ENCODE peak calls at places on chromosomes 7 and 10, in five cellular contexts. Y, V, P, Q and J are unnamed samples.

GRCh38 chr10:131218811-131219583 is 92.5 kb downstream of the TCERG1L start:
- DNase-seq in Y (no peak), V (no peak), P (no peak), Q (no peak), J (no peak)

GRCh38 chr7:74092321-74092963 is 8.8 kb downstream of the LIMK1 start:
- DNase-seq in Y (no peak), V (no peak), P (no peak), Q (no peak), J (no peak)

GRCh38 chr10:29849434-29849833 is 210.0 kb downstream of the JCAD start:
- DNase-seq in Y (no peak), V (peak; percentile 83), P (no peak), Q (no peak), J (no peak)

GRCh38 chr10:131929122-131929845 is 28.5 kb downstream of the PPP2R2D start:
- DNase-seq in Y (no peak), V (peak; percentile 18), P (no peak), Q (no peak), J (no peak)

GRCh38 chr7:5766321-5766761 is 15.1 kb downstream of the RNF216 start:
- DNase-seq in Y (no peak), V (peak; percentile 84), P (no peak), Q (no peak), J (no peak)

GRCh38 chr10:117997673-117998072 is 49.1 kb downstream of the RAB11FIP2 start:
- DNase-seq in Y (no peak), V (no peak), P (no peak), Q (no peak), J (no peak)

GRCh38 chr7:105007298-105007697 is 6.7 kb upstream of the KMT2E start:
- DNase-seq in Y (no peak), V (no peak), P (no peak), Q (no peak), J (no peak)

GRCh38 chr7:127652333-127653248 is 597 bp downstream of the SND1 start:
- DNase-seq in Y (no peak), V (peak; percentile 64), P (no peak), Q (no peak), J (no peak)

GRCh38 chr10:103897241-103897774 is 20.7 kb downstream of the STN1 start:
- DNase-seq in Y (no peak), V (no peak), P (no peak), Q (no peak), J (no peak)

GRCh38 chr7:39712746-39713145 is 89.4 kb downstream of the RALA start:
- DNase-seq in Y (no peak), V (no peak), P (no peak), Q (no peak), J (no peak)

GRCh38 chr7:41792099-41792498 is 89.2 kb upstream of the INHBA start:
- DNase-seq in Y (no peak), V (no peak), P (no peak), Q (no peak), J (no peak)
- TF ChIP-seq CTCF in Y (no peak), V (no peak), P (no peak), Q (no peak), J (no peak)

GRCh38 chr7:2239242-2239641 is 2.8 kb downstream of the MRM2 start:
- DNase-seq in Y (no peak), V (no peak), P (no peak), Q (no peak), J (no peak)

GRCh38 chr7:2233876-2234275 is 1.1 kb upstream of the MAD1L1 start:
- DNase-seq in Y (no peak), V (no peak), P (no peak), Q (no peak), J (no peak)

GRCh38 chr7:2241580-2242540 is at the start of the genes MRM2 and NUDT1:
- DNase-seq in Y (peak; percentile 81), V (peak; percentile 45), P (no peak), Q (peak; percentile 16), J (peak; percentile 83)

GRCh38 chr7:2232766-2233520 is at the start of gene MAD1L1:
- DNase-seq in Y (peak; percentile 87), V (peak; percentile 83), P (no peak), Q (peak; percentile 45), J (peak; percentile 88)

DNA sequence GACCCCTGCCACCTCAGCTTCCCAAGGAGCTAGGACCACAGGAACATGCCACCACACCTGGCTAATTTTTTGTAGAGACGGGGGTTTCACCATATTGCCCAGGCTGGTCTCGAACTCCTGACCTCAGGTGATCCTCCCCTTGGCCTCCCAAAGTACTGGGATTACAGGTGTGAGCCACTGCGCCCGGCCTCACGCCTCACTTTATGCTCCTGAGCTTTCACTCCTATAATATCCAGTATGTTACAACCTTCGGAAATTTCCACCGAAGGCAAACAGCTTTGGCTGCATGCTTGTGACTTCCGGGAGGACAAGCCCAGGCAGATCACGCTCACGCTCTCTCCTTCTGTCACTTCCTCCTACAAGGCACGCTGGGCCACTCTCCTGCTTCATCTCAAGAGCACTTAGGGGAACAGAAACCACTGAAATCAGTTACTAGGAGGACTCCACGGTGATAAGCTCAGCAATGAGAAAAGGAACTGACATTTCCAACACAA is 4.4 kb upstream of the MAD1L1 start:
- DNase-seq in Y (peak; percentile 69), V (no peak), P (peak; percentile 96), Q (peak; percentile 24), J (no peak)
- H3K36me3 ChIP-seq in Y (peaks cover 12% of the 10 kb centered on the region), V (peaks cover 32% of the 10 kb centered on the region), P (peaks cover 9% of the 10 kb centered on the region), Q (peaks cover 48% of the 10 kb centered on the region), J (no peaks in the 10 kb centered on the region)

DNA sequence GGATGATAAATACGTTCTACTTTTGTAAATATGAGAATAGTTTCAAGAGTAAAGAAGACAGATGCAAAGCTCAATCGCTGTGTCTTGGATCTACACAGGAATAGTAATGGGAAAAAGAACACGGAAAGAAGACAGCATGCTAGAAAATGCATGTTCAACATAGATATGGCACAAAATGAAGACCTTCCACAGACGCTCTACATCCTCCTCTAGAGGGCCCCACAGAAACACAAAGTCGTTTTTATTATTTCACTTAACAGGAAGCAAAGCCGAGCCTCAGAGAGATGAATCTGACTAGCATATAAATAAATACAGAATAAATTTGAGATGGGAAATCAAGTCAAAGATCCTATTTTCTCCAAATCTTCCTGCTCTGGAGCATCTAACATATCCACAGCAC is 292.6 kb downstream of the PARD3 start:
- DNase-seq in Y (no peak), V (peak; percentile 67), P (no peak), Q (no peak), J (no peak)
- TF ChIP-seq CTCF in Y (no peak), V (peak; percentile 69), P (peak; percentile 62), Q (peak; percentile 17), J (no peak)

GRCh38 chr7:125316451-125316850 is 386.8 kb upstream of the POT1 start:
- DNase-seq in Y (no peak), V (peak; percentile 22), P (no peak), Q (no peak), J (no peak)
- H3K36me3 ChIP-seq in Y (no peaks in the 10 kb centered on the region), V (no peaks in the 10 kb centered on the region), P (no peaks in the 10 kb centered on the region), Q (no peaks in the 10 kb centered on the region), J (no peaks in the 10 kb centered on the region)

GRCh38 chr10:26860542-26861325 is at the start of gene ABI1:
- DNase-seq in Y (peak; percentile 97), V (peak; percentile 96), P (peak; percentile 98), Q (peak; percentile 91), J (peak; percentile 98)
- TF ChIP-seq CTCF in Y (peak; percentile 72), V (peak; percentile 81), P (peak; percentile 83), Q (peak; percentile 86), J (peak; percentile 87)

GRCh38 chr10:78780551-78780961 is 288.2 kb upstream of the ZMIZ1 start:
- DNase-seq in Y (no peak), V (no peak), P (no peak), Q (no peak), J (peak; percentile 7)
- H3K36me3 ChIP-seq in Y (no peaks in the 10 kb centered on the region), V (no peaks in the 10 kb centered on the region), P (no peaks in the 10 kb centered on the region), Q (no peaks in the 10 kb centered on the region), J (no peaks in the 10 kb centered on the region)

DNA sequence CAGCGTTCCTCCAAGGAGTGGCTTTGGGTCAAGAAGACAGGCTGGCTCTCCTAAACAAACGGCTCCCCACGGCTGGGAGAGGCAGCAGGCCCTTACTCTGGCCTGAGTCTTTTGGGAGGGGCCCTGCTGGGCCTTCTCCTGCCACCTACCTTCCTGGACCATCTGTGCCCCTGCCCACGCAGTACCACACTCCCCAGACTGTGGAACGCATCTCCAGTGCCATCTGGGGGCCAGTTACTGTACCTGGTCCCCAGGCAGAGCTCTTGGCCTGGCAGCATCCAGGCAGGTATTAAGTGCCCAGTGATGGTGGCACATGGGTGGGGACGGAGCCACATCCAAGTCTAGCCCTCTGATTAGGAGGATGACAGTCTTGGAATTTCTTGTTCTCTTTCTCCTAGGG is 14.4 kb downstream of the ALKBH4 start:
- DNase-seq in Y (no peak), V (no peak), P (no peak), Q (no peak), J (no peak)
- TF ChIP-seq CTCF in Y (no peak), V (peak; percentile 37), P (peak; percentile 66), Q (no peak), J (no peak)

DNA sequence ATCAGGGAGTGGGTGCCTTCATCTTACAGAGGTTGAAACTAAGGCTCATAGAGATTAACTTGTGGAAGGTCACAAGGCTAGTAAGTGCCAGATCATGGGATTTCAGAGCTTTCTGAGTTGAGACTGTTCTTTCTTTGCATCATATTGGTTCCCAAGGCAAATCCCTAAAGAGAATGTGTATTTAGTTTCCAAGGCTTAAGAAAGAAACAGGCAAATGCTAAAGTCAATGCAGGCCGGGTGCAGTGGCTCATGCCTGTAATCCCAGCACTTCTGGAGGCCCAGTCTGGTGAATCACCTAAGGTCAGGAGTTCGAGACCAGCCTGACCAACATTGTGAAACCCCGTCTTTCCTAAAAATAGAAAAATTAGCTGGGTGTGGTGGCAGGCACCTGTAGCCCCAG is 19.8 kb downstream of the CDK1 start:
- DNase-seq in Y (no peak), V (peak; percentile 45), P (no peak), Q (no peak), J (no peak)
- H3K36me3 ChIP-seq in Y (no peaks in the 10 kb centered on the region), V (no peaks in the 10 kb centered on the region), P (peaks cover 1% of the 10 kb centered on the region), Q (no peaks in the 10 kb centered on the region), J (no peaks in the 10 kb centered on the region)

DNA sequence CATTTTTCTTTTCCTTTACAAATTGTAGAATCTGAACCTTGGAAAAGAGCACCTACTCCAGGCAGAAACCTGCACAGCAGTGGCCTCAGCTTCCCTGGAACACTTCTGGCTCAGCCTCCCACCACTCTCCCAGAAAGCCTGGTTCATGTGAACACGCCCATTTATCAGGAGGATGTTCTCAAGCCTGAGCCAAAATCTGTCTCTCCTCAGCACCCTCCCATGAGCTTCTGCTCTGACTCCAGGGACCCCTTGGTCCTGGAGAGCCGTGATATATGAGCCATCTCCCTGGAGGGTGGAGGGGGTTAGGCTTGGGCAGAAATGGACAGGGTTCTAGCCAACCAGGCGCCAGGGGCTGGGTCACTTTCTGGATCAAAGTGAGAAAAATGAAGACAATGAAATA is 10.1 kb downstream of the GDF2 start:
- DNase-seq in Y (no peak), V (no peak), P (no peak), Q (no peak), J (no peak)
- TF ChIP-seq CTCF in Y (no peak), V (no peak), P (no peak), Q (no peak), J (no peak)

DNA sequence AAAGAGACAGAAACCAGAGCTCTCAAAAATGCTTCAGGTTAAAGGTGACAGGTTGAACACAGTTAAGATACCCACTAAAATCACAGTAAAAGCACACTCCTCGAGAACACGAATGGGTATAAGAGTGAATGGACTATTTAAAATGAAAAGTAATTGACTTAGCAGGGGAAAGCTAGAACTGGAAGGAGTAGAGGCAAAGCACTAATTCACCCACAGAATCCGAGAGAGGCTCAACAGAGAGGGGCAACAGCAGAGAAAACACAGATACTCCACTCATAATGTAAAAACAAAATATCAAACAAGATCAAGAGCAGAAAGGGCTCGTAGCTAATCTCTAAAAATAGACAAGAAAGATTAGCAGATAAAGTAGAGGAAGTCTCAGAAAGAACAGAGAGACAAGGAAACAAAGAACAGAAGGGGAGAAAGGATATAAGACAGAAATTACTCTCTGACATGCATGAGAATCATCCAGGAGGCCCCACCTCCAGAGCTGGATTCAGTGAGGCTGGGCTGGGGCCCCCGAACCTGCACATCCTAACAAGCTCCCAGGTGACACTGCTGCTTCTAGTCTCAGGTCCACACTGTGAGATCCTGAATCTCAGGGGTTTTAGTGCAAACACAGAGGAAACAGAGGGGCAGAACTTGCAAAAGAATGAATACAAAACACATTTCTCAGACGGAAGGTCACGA is 117.6 kb downstream of the GALNT11 start:
- DNase-seq in Y (no peak), V (no peak), P (no peak), Q (no peak), J (no peak)
- H3K36me3 ChIP-seq in Y (peaks cover 41% of the 10 kb centered on the region), V (peaks cover 45% of the 10 kb centered on the region), P (peaks cover 17% of the 10 kb centered on the region), Q (peaks cover 73% of the 10 kb centered on the region), J (no peaks in the 10 kb centered on the region)